ENCODE peak calls at places on chromosomes 6 and 20, in five cellular contexts. V is suprapubic skin, G is HepG2, K is sigmoid colon, R is SK-N-SH. F is an unnamed sample.

GRCh38 chr6:90362273-90362672 is 65.6 kb upstream of the BACH2 start:
- DNase-seq in V (no peak), G (no peak), K (no peak), R (no peak), F (no peak)

GRCh38 chr6:167843023-167843422 is 16.3 kb downstream of the AFDN start:
- DNase-seq in V (no peak), G (no peak), K (no peak), R (no peak), F (no peak)

GRCh38 chr6:37763413-37763812 is 56.1 kb upstream of the ZFAND3 start:
- DNase-seq in V (no peak), G (no peak), K (no peak), R (no peak), F (no peak)

GRCh38 chr6:53398541-53399344 is 50.0 kb upstream of the ELOVL5 start:
- DNase-seq in V (no peak), G (no peak), K (no peak), R (no peak), F (no peak)

GRCh38 chr6:48087448-48087847 is 23.5 kb downstream of the PTCHD4 start:
- DNase-seq in V (no peak), G (no peak), K (no peak), R (no peak), F (no peak)

GRCh38 chr6:1396952-1397868 is 7.8 kb downstream of the FOXF2 start:
- DNase-seq in V (peak; percentile 80), G (peak; percentile 31), K (peak; percentile 89), R (peak; percentile 81), F (peak; percentile 76)

GRCh38 chr20:15195378-15195777 is 858.0 kb upstream of the FLRT3 start:
- DNase-seq in V (no peak), G (no peak), K (no peak), R (no peak), F (no peak)

GRCh38 chr6:105994522-105995402 is 91.4 kb upstream of the PRDM1 start:
- DNase-seq in V (peak; percentile 89), G (no peak), K (peak; percentile 69), R (peak; percentile 48), F (peak; percentile 63)

GRCh38 chr6:148709577-148709976 is 37.3 kb upstream of the UST start:
- DNase-seq in V (no peak), G (no peak), K (no peak), R (no peak), F (no peak)

GRCh38 chr6:74115674-74116073 is 419.7 kb downstream of the CD109 start:
- DNase-seq in V (no peak), G (no peak), K (no peak), R (no peak), F (no peak)

GRCh38 chr20:5020760-5021159 is 19.4 kb upstream of the SLC23A2 start:
- DNase-seq in V (no peak), G (no peak), K (no peak), R (no peak), F (no peak)

GRCh38 chr6:35165630-35166071 is 24.5 kb upstream of the TCP11 start:
- DNase-seq in V (peak; percentile 28), G (peak; percentile 52), K (no peak), R (no peak), F (peak; percentile 26)

GRCh38 chr20:63082939-63083735 is 76.4 kb upstream of the BHLHE23 start:
- DNase-seq in V (no peak), G (no peak), K (peak; percentile 41), R (no peak), F (no peak)

GRCh38 chr20:4011226-4011975 is 4.0 kb downstream of the RNF24 start:
- DNase-seq in V (no peak), G (no peak), K (no peak), R (no peak), F (no peak)

GRCh38 chr20:33316343-33316742 is 33.3 kb downstream of the BPIFB1 start:
- DNase-seq in V (no peak), G (no peak), K (no peak), R (no peak), F (no peak)

GRCh38 chr6:32666420-32667300 is at the start of gene HLA-DQB1:
- DNase-seq in V (no peak), G (peak; percentile 22), K (no peak), R (peak; percentile 49), F (no peak)

GRCh38 chr20:56776345-56776744 is 147.2 kb downstream of the TFAP2C start:
- DNase-seq in V (no peak), G (no peak), K (no peak), R (no peak), F (no peak)

GRCh38 chr6:131963063-131963462 is 11.9 kb upstream of the CCN2 start:
- DNase-seq in V (no peak), G (no peak), K (no peak), R (no peak), F (no peak)

GRCh38 chr20:4014031-4014474 is 1.3 kb downstream of the RNF24 start:
- DNase-seq in V (no peak), G (peak; percentile 87), K (no peak), R (peak; percentile 61), F (peak; percentile 68)

GRCh38 chr6:125637207-125637606 is 112.2 kb upstream of the HEY2 start:
- DNase-seq in V (no peak), G (no peak), K (no peak), R (no peak), F (no peak)

GRCh38 chr6:52284131-52284459 is 447 bp downstream of the MCM3 start:
- DNase-seq in V (no peak), G (peak; percentile 67), K (peak; percentile 68), R (peak; percentile 50), F (peak; percentile 37)

GRCh38 chr6:34182751-34183531 is 37.1 kb upstream of the GRM4 start:
- DNase-seq in V (peak; percentile 47), G (no peak), K (no peak), R (no peak), F (peak; percentile 36)

GRCh38 chr6:168756009-168756634 is 315.1 kb downstream of the SMOC2 start:
- DNase-seq in V (no peak), G (no peak), K (no peak), R (no peak), F (no peak)

GRCh38 chr20:44083220-44083933 is 103.6 kb downstream of the JPH2 start:
- DNase-seq in V (no peak), G (no peak), K (no peak), R (peak; percentile 50), F (no peak)

GRCh38 chr20:1929460-1929859 is 34.3 kb downstream of the SIRPA start:
- DNase-seq in V (no peak), G (no peak), K (no peak), R (no peak), F (no peak)

GRCh38 chr6:73637404-73637803 is 16.4 kb downstream of the SLC17A5 start:
- DNase-seq in V (no peak), G (no peak), K (no peak), R (no peak), F (no peak)

GRCh38 chr20:14526891-14527290 is 189.5 kb upstream of the FLRT3 start:
- DNase-seq in V (no peak), G (no peak), K (no peak), R (no peak), F (no peak)

GRCh38 chr20:17395729-17396128 is 135.4 kb downstream of the BFSP1 start:
- DNase-seq in V (no peak), G (no peak), K (no peak), R (no peak), F (no peak)

GRCh38 chr6:148414836-148415235 is 72.2 kb downstream of the SASH1 start:
- DNase-seq in V (no peak), G (no peak), K (no peak), R (no peak), F (no peak)

GRCh38 chr6:122184260-122184934 is 215.1 kb upstream of the HSF2 start:
- DNase-seq in V (no peak), G (peak; percentile 16), K (no peak), R (peak; percentile 22), F (no peak)

GRCh38 chr20:24838551-24839530 is 110.2 kb upstream of the CST7 start:
- DNase-seq in V (no peak), G (no peak), K (no peak), R (no peak), F (no peak)

GRCh38 chr6:14622135-14622534 is 504.6 kb downstream of the CD83 start:
- DNase-seq in V (no peak), G (peak; percentile 97), K (no peak), R (no peak), F (no peak)

GRCh38 chr6:124719951-124720350 is 242.3 kb upstream of the RNF217 start:
- DNase-seq in V (no peak), G (no peak), K (no peak), R (no peak), F (no peak)

GRCh38 chr6:112216699-112217551 is 37.4 kb downstream of the LAMA4 start:
- DNase-seq in V (no peak), G (no peak), K (no peak), R (no peak), F (no peak)
- TF ChIP-seq POLR2AphosphoS5 in V (no peak), G (no peak), K (no peak), R (peak; percentile 54), F (no peak)

GRCh38 chr20:22819134-22819533 is 216.0 kb upstream of the SSTR4 start:
- DNase-seq in V (no peak), G (no peak), K (no peak), R (no peak), F (no peak)
- H3K4me1 ChIP-seq in V (no peaks in the 10 kb centered on the region), G (no peaks in the 10 kb centered on the region), K (no peaks in the 10 kb centered on the region), R (no peaks in the 10 kb centered on the region), F (no peaks in the 10 kb centered on the region)

DNA sequence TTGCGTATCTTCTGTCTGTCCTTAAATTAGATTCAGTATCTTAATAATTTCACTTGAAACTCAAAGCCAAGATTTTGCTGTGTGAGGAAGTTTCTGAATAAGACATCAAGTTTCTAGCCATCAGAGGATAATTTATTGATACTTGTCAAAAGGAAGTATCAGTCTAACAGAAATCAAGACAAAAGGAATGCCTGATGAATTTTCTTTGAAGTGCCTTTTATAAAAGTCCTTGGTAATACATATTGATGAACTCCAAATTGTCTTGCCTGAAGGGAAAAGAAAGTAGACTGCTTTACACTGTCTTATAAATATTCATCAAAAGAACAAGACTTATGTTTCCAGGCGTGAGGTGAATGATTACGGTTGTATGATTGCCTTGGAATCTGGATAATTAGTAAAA is 986.0 kb upstream of the MAP3K7 start:
- DNase-seq in V (no peak), G (no peak), K (no peak), R (no peak), F (no peak)
- TF ChIP-seq EP300 in V (no peak), G (no peak), K (no peak), R (no peak), F (no peak)

GRCh38 chr6:2841264-2842138 is at the start of gene SERPINB1:
- DNase-seq in V (peak; percentile 95), G (peak; percentile 97), K (peak; percentile 93), R (peak; percentile 82), F (peak; percentile 95)
- TF ChIP-seq POLR2AphosphoS5 in V (peak; percentile 83), G (peak; percentile 73), K (peak; percentile 92), R (peak; percentile 32), F (peak; percentile 99)